ENCODE peak calls at places on chromosomes 16 and 17, in ten cellular contexts. U is naive B cell; E is ACHN; Z is colonic mucosa; S is NCI-H1105 treated with DMSO at 0.1 percent for 48 hours; N is GM23338; T is stimulated activated CD8-positive, alpha-beta memory T cell treated with anti-CD3 and anti-CD28 coated beads, Interleukin-2, amount 100 ng/mL, for 1 hour; O is T-cell; D is retina; G is T-helper 1 cell. C is an unnamed sample.

GRCh38 chr17:13557077-13557476 is 44.7 kb downstream of the HS3ST3A1 start:
- DNase-seq in E (no peak), G (no peak), N (no peak), O (no peak), D (no peak), Z (no peak), T (no peak), U (no peak), S (no peak), C (no peak)

GRCh38 chr16:3874242-3874641 is 6.3 kb downstream of the CREBBP start:
- DNase-seq in S (no peak), T (no peak), U (no peak), E (no peak), O (no peak), Z (peak; percentile 61), N (no peak), D (no peak), G (no peak), C (no peak)

GRCh38 chr17:79218175-79218824 is 143.7 kb downstream of the ENGASE start:
- DNase-seq in N (no peak), S (no peak), G (no peak), E (no peak), T (no peak), D (no peak), O (no peak), Z (no peak), U (no peak), C (no peak)

GRCh38 chr17:44115585-44116415 is 7.6 kb downstream of the HDAC5 start:
- DNase-seq in N (peak; percentile 80), T (no peak), O (no peak), E (peak; percentile 56), S (no peak), G (no peak), D (peak; percentile 58), Z (no peak), U (no peak), C (peak; percentile 27)

GRCh38 chr16:68074850-68075249 is 10.3 kb upstream of the NFATC3 start:
- DNase-seq in S (no peak), U (peak; percentile 95), N (no peak), D (no peak), E (no peak), O (peak; percentile 38), T (peak; percentile 45), G (no peak), Z (no peak), C (no peak)

GRCh38 chr16:67477960-67478554 is 2.9 kb downstream of the ATP6V0D1 start:
- DNase-seq in U (no peak), S (no peak), Z (no peak), N (no peak), O (no peak), D (no peak), T (no peak), G (no peak), E (no peak), C (no peak)

GRCh38 chr17:20206591-20206990 is 197.4 kb downstream of the SPECC1 start:
- DNase-seq in O (no peak), T (no peak), Z (no peak), G (no peak), U (no peak), D (no peak), N (no peak), S (no peak), E (peak; percentile 86), C (no peak)

GRCh38 chr17:2423271-2423670 is 22.4 kb upstream of the MNT start:
- DNase-seq in T (no peak), G (no peak), N (no peak), D (peak; percentile 41), Z (no peak), O (no peak), E (no peak), S (peak; percentile 48), U (no peak), C (no peak)

GRCh38 chr16:80114699-80115098 is 426.1 kb upstream of the DYNLRB2 start:
- DNase-seq in Z (no peak), E (no peak), N (no peak), S (no peak), O (no peak), D (no peak), T (no peak), G (no peak), U (no peak), C (no peak)

GRCh38 chr17:9044796-9045470 is 23.6 kb downstream of the NTN1 start:
- DNase-seq in G (no peak), S (no peak), E (no peak), N (no peak), Z (no peak), O (no peak), T (no peak), U (no peak), D (no peak), C (no peak)

GRCh38 chr17:83115202-83115651 is 35.8 kb downstream of the METRNL start:
- DNase-seq in T (no peak), O (no peak), G (no peak), S (no peak), N (no peak), D (no peak), E (no peak), U (no peak), Z (no peak), C (no peak)

GRCh38 chr17:75531724-75532090 is 6.2 kb downstream of the LLGL2 start:
- DNase-seq in S (no peak), D (no peak), G (no peak), Z (no peak), T (no peak), N (no peak), E (no peak), O (no peak), U (no peak), C (no peak)

GRCh38 chr17:76176701-76177574 is 35.9 kb upstream of the FOXJ1 start:
- DNase-seq in G (no peak), N (no peak), O (no peak), U (no peak), T (no peak), Z (no peak), E (no peak), D (no peak), S (no peak), C (no peak)

GRCh38 chr17:8122923-8123694 is 797 bp downstream of the HES7 start:
- DNase-seq in S (peak; percentile 17), U (no peak), Z (peak; percentile 53), E (peak; percentile 47), O (no peak), T (no peak), N (peak; percentile 44), D (peak; percentile 69), G (no peak), C (peak; percentile 43)

GRCh38 chr17:79874329-79874981 is 35.2 kb upstream of the CBX4 start:
- DNase-seq in U (peak; percentile 21), E (peak; percentile 55), S (peak; percentile 31), N (peak; percentile 79), O (no peak), Z (peak; percentile 46), G (no peak), D (no peak), T (no peak), C (no peak)

GRCh38 chr17:7222972-7223292 is 3.2 kb downstream of the ACADVL start:
- DNase-seq in T (no peak), O (no peak), N (no peak), S (no peak), G (no peak), E (no peak), U (no peak), D (no peak), Z (no peak), C (no peak)

GRCh38 chr16:50261707-50262235 is 4.6 kb upstream of the ADCY7 start:
- DNase-seq in O (no peak), Z (peak; percentile 26), D (no peak), N (no peak), S (no peak), G (no peak), U (no peak), T (no peak), E (no peak), C (no peak)

GRCh38 chr16:11835891-11836652 is 15.3 kb downstream of the RSL1D1 start:
- DNase-seq in E (no peak), D (no peak), G (no peak), T (no peak), Z (no peak), N (peak; percentile 41), S (no peak), U (no peak), O (no peak), C (no peak)

GRCh38 chr17:5516060-5516792 is 29.9 kb downstream of the MIS12 start:
- DNase-seq in Z (no peak), U (no peak), D (no peak), G (no peak), S (no peak), E (peak; percentile 99), N (no peak), O (no peak), T (no peak), C (no peak)

GRCh38 chr17:77704048-77704815 is 254.3 kb upstream of the TNRC6C start:
- DNase-seq in S (no peak), Z (no peak), U (no peak), O (no peak), T (no peak), N (no peak), E (no peak), D (no peak), G (no peak), C (no peak)

GRCh38 chr17:67452681-67453554 is 75.8 kb downstream of the PITPNC1 start:
- DNase-seq in T (no peak), Z (no peak), S (no peak), U (no peak), E (no peak), O (no peak), G (no peak), D (no peak), N (no peak), C (no peak)

GRCh38 chr16:72202014-72202413 is 30.1 kb upstream of the PMFBP1 start:
- DNase-seq in S (no peak), O (no peak), U (no peak), E (no peak), D (no peak), T (no peak), G (no peak), N (no peak), Z (no peak), C (no peak)

GRCh38 chr17:80348551-80349436 is 66.2 kb upstream of the ENDOV start:
- DNase-seq in S (no peak), D (no peak), G (no peak), T (no peak), Z (no peak), U (no peak), E (no peak), N (no peak), O (no peak), C (no peak)

GRCh38 chr16:17325744-17326143 is 145.0 kb downstream of the XYLT1 start:
- DNase-seq in S (no peak), T (no peak), O (no peak), Z (no peak), D (no peak), N (no peak), G (no peak), U (no peak), E (no peak), C (no peak)

GRCh38 chr16:90057738-90058173 is 19.4 kb downstream of the PRDM7 start:
- DNase-seq in O (no peak), G (no peak), T (no peak), Z (no peak), E (no peak), N (no peak), U (no peak), D (no peak), S (no peak), C (no peak)